ENCODE peak calls at places on chromosome 20, in five cellular contexts. W, I, V, R and K are unnamed samples.

GRCh38 chr20:45368221-45368980 is 5.4 kb downstream of the SYS1 start:
- DNase-seq in W (no peak), V (no peak), I (no peak), R (no peak), K (no peak)

GRCh38 chr20:54063998-54064676 is 6.3 kb downstream of the BCAS1 start:
- DNase-seq in I (no peak), V (no peak), W (no peak), R (no peak), K (no peak)

GRCh38 chr20:43925786-43926185 is 11.1 kb downstream of the TOX2 start:
- DNase-seq in I (no peak), W (no peak), V (no peak), R (no peak), K (no peak)

GRCh38 chr20:2519115-2519815 is 10.6 kb upstream of the ZNF343 start:
- DNase-seq in R (no peak), V (peak), I (no peak), W (no peak), K (no peak)

GRCh38 chr20:58192567-58192966 is 35.9 kb downstream of the ANKRD60 start:
- DNase-seq in W (no peak), R (no peak), V (no peak), I (peak), K (peak)

GRCh38 chr20:34222208-34222607 is 19.0 kb upstream of the ASIP start:
- DNase-seq in W (no peak), V (peak), I (no peak), R (no peak), K (no peak)

GRCh38 chr20:63259734-63260460 is 5.6 kb upstream of the NKAIN4 start:
- DNase-seq in I (no peak), R (no peak), W (no peak), V (no peak), K (no peak)

GRCh38 chr20:13276945-13277582 is 56.0 kb downstream of the ISM1 start:
- DNase-seq in R (no peak), I (peak), V (no peak), W (no peak), K (no peak)

GRCh38 chr20:35215066-35215956 is 11.2 kb upstream of the MMP24 start:
- DNase-seq in I (no peak), W (no peak), R (no peak), V (no peak), K (no peak)

GRCh38 chr20:61998343-61999121 is 67.1 kb downstream of the TAF4 start:
- DNase-seq in R (no peak), I (no peak), W (no peak), V (no peak), K (no peak)

GRCh38 chr20:37567331-37567665 is 39.6 kb upstream of the BLCAP start:
- DNase-seq in R (no peak), I (peak), W (no peak), V (no peak), K (no peak)

GRCh38 chr20:37622728-37623127 is 71.1 kb upstream of the CTNNBL1 start:
- DNase-seq in V (no peak), W (no peak), I (peak), R (no peak), K (no peak)

GRCh38 chr20:8535403-8536003 is 403.4 kb downstream of the PLCB1 start:
- DNase-seq in R (no peak), I (peak), V (no peak), W (no peak), K (peak)

GRCh38 chr20:60964911-60965310 is 287.1 kb upstream of the CDH4 start:
- DNase-seq in R (no peak), V (no peak), W (no peak), I (no peak), K (no peak)

GRCh38 chr20:5222919-5223634 is 93.7 kb downstream of the PROKR2 start:
- DNase-seq in R (peak), I (peak), W (peak), V (no peak), K (peak)

GRCh38 chr20:58870293-58871014 is 17.9 kb downstream of the GNAS start:
- DNase-seq in R (peak), W (no peak), V (no peak), I (peak), K (peak)

GRCh38 chr20:57375652-57376230 is 15.5 kb upstream of the RBM38 start:
- DNase-seq in R (no peak), V (no peak), I (no peak), W (no peak), K (no peak)

GRCh38 chr20:5033566-5033965 is 32.3 kb upstream of the SLC23A2 start:
- DNase-seq in I (no peak), R (no peak), W (no peak), V (no peak), K (no peak)

GRCh38 chr20:61980647-61981583 is 84.8 kb downstream of the TAF4 start:
- DNase-seq in R (peak), W (peak), I (peak), V (no peak), K (peak)

GRCh38 chr20:46774943-46775560 is 65.6 kb downstream of the SLC2A10 start:
- DNase-seq in I (no peak), V (no peak), W (peak), R (no peak), K (no peak)

GRCh38 chr20:17661121-17661744 is 20.8 kb downstream of the RRBP1 start:
- DNase-seq in I (no peak), R (no peak), V (no peak), W (no peak), K (no peak)

GRCh38 chr20:5088688-5089087 is 31.1 kb downstream of the PCNA start:
- DNase-seq in W (no peak), V (no peak), I (no peak), R (no peak), K (no peak)

GRCh38 chr20:5885866-5886265 is 64.5 kb downstream of the TRMT6 start:
- DNase-seq in I (no peak), W (no peak), R (no peak), V (no peak), K (no peak)

GRCh38 chr20:58553841-58554240 is 38.6 kb upstream of the APCDD1L start:
- DNase-seq in W (no peak), V (no peak), I (no peak), R (no peak), K (no peak)

GRCh38 chr20:59670786-59671492 is 66.6 kb downstream of the PHACTR3 start:
- DNase-seq in V (peak), I (no peak), R (no peak), W (no peak), K (no peak)

GRCh38 chr20:4797275-4797674 is 75.6 kb downstream of the PRND start:
- DNase-seq in I (no peak), V (no peak), R (no peak), W (no peak), K (no peak)

GRCh38 chr20:33963756-33964155 is 30.0 kb upstream of the RALY start:
- DNase-seq in V (no peak), W (no peak), R (no peak), I (no peak), K (no peak)

GRCh38 chr20:63457737-63458136 is 14.7 kb downstream of the KCNQ2 start:
- DNase-seq in V (no peak), I (no peak), W (no peak), R (no peak), K (no peak)

GRCh38 chr20:6698056-6698455 is 69.4 kb upstream of the BMP2 start:
- DNase-seq in I (peak), R (no peak), V (peak), W (peak), K (no peak)

GRCh38 chr20:2132461-2132901 is 30.9 kb downstream of the STK35 start:
- DNase-seq in W (peak), V (no peak), I (no peak), R (no peak), K (no peak)

GRCh38 chr20:19944772-19945459 is 72.2 kb upstream of the NAA20 start:
- DNase-seq in V (no peak), I (no peak), R (no peak), W (no peak), K (no peak)

GRCh38 chr20:8018928-8019177 is 708 bp downstream of the TMX4 start:
- DNase-seq in V (no peak), R (peak), I (no peak), W (no peak), K (no peak)

GRCh38 chr20:671252-672030 is 4.2 kb downstream of the SCRT2 start:
- DNase-seq in W (no peak), I (no peak), R (no peak), V (no peak), K (peak)

GRCh38 chr20:674936-675452 is 608 bp downstream of the SCRT2 start:
- DNase-seq in W (no peak), I (peak), V (no peak), R (no peak), K (no peak)

GRCh38 chr20:673606-674005 is 2.0 kb downstream of the SCRT2 start:
- DNase-seq in R (no peak), W (no peak), V (no peak), I (no peak), K (no peak)

GRCh38 chr20:675453-676314 is at the start of gene SCRT2:
- DNase-seq in I (peak), W (no peak), R (no peak), V (no peak), K (peak)

GRCh38 chr20:672975-673604 is 2.5 kb downstream of the SCRT2 start:
- DNase-seq in V (no peak), W (no peak), I (peak), R (no peak), K (no peak)
- TF ChIP-seq POLR2AphosphoS5 in V (no peak), W (no peak), I (no peak), R (no peak), K (no peak)

GRCh38 chr20:41011551-41012067 is 17.0 kb upstream of the TOP1 start:
- DNase-seq in I (no peak), W (no peak), V (no peak), R (no peak), K (no peak)

GRCh38 chr20:41018153-41018552 is 10.5 kb upstream of the TOP1 start:
- DNase-seq in V (no peak), R (no peak), W (no peak), I (no peak), K (no peak)

GRCh38 chr20:41014557-41015088 is 14.0 kb upstream of the TOP1 start:
- DNase-seq in R (no peak), I (no peak), V (no peak), W (no peak), K (no peak)

DNA sequence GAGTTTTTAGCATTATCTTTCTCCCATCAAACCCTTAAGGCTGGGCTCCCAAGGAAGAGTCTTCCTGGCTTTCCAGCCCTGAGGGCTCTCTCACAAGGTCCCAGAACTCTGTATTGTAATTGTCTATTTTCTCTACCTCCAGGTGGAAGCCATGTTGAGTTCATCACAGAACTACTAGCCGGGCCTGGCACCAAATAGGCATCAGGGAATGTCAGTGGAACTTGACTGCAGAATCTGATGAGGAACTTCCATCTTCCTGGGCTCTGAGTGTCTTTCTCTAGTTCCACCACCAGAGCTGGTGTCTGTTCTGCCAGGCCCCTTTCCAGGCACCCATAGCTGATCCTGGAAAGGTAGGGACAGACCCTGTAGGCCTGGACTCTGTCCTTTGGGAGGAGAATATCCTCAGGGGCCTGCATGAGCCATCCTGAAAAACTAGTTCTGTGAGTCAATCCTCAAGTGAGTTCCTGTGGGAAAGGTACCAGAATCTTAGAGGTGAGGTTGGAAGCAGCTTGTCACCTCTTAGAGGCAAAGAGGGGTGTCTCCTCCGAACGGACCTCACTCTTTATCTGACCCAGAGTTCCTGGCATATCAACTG is 11.1 kb upstream of the TOP1 start:
- DNase-seq in I (no peak), R (no peak), V (no peak), W (no peak), K (no peak)
- TF ChIP-seq POLR2AphosphoS5 in I (no peak), R (no peak), V (no peak), W (peak), K (no peak)

DNA sequence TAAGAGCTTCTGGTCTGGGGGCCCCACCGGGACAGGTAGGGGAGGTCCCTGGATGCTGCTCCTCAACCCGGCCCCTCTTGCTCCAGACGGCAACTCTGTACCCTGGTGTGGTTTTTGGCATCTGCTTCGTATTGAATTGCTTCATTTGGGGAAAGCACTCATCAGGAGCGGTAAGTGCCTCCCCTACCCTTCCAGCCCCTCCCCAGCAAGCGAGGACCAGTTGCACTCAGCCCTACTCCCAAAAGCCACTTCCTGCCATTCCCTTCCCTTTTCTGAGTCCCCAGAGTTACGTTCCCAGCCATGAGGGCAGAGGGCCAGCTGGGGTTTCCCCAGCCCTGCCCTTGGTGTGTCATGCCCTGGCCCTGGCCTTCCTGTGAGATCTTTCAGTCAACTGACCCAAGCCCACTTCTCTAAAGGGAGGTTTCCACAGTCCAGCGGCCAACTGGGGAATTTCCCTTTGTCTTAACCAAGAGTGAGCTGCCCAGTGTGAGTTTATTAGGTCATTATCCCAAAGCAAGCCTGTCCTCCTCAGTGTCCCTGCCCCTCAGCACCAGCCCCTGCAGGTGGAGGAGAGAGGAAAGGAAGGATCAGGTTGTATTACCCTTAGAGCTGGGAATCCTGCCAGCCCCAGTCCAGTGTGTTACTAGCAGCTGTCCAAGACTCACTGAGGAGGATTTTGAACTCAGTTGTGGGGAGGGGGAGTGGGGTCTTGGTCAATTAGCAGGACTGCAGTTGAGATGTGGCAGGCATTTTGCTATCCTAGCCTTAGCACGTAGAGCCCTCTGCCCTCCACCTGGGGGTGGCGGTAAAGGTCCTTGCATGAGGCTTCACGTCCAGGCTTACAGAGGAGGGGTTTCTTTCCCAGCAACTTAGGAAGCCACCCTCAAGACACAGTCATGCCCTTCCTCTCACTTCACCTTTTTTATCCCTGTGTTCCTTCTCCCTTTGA is 45.8 kb downstream of the TM9SF4 start:
- DNase-seq in R (peak), W (no peak), V (peak), I (peak), K (peak)
- TF ChIP-seq POLR2AphosphoS5 in R (no peak), W (no peak), V (peak), I (no peak), K (no peak)

GRCh38 chr20:50303573-50304500 is 113.2 kb downstream of the CEBPB start:
- DNase-seq in W (no peak), R (no peak), V (peak), I (no peak), K (peak)

GRCh38 chr20:50304501-50304856 is 113.8 kb downstream of the CEBPB start:
- DNase-seq in W (no peak), V (no peak), I (no peak), R (no peak), K (no peak)

GRCh38 chr20:50306478-50307423 is 116.1 kb downstream of the CEBPB start:
- DNase-seq in V (no peak), W (no peak), I (no peak), R (no peak), K (no peak)

GRCh38 chr20:50304883-50305635 is 114.4 kb downstream of the CEBPB start:
- DNase-seq in I (no peak), V (peak), R (no peak), W (no peak), K (no peak)

DNA sequence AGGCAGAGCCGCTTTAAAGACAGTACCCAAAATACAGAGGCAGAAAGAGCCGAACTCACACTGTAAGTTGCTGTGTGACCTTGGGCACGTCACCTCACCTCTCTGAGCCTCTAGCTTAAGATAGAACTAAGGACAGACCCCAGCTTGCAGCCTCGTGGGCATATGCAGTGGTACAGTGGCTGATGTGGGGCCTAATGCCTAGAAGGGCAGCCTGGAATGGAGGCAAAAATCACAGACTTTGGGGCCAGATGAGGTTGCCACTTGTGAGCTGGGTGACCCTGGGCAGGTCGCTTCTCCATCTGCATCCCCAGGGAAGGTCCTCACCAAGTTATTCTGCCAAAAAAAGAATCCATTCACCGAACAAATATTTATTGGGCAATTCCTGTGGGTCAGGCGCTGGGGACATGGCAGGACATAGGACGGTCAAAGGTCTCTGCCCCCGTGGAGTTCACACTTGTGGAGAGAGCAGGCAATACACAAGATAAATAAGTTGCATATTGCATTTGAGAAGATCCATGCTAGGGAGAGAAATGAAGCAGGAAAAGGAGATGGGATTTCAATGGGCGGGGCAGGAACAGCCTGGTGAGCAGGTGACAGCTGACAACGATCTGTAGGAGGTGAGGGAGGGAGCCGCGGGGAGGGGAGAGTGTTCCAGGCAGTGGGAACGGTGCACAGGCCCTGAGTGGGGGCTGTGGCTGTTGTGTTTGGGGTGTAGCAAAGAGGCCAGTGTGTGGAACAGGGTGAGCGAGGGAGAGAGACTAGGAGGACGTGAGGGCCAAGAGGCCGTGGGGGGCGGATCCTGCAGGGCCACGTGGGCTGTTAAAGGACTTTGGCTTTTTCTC is 115.2 kb downstream of the CEBPB start:
- DNase-seq in R (no peak), V (no peak), W (no peak), I (no peak), K (no peak)
- TF ChIP-seq POLR2AphosphoS5 in R (no peak), V (peak), W (no peak), I (no peak), K (no peak)

GRCh38 chr20:22511943-22512910 is 72.1 kb downstream of the FOXA2 start:
- DNase-seq in W (no peak), V (peak), R (no peak), I (peak), K (peak)
- TF ChIP-seq POLR2AphosphoS5 in W (no peak), V (no peak), R (peak), I (no peak), K (no peak)